ENCODE peak calls at places on chromosomes 1 and 21, in eight cellular contexts. One of them, this sample, is unnamed. For H3K9me3, the result is how much of the 10 kb centered on the place peaks cover.

GRCh38 chr1:171911506-171911905 is 70.2 kb downstream of the DNM3 start:
- DNase-seq in transverse colon: no peak
- DNase-seq in lower lobe of right lung: no peak
- DNase-seq in MM.1S: no peak
- DNase-seq in spleen: no peak
- DNase-seq in OCI-LY7: no peak
- DNase-seq in H9: peak
- DNase-seq in left lung: no peak
- DNase-seq in this sample: no peak

GRCh38 chr1:227934476-227935313 is 13.0 kb downstream of the WNT9A start:
- DNase-seq in transverse colon: no peak
- DNase-seq in lower lobe of right lung: no peak
- DNase-seq in MM.1S: no peak
- DNase-seq in spleen: no peak
- DNase-seq in OCI-LY7: no peak
- DNase-seq in H9: no peak
- DNase-seq in left lung: peak
- DNase-seq in this sample: no peak

GRCh38 chr1:19067187-19067911 is 110.9 kb upstream of the IFFO2 start:
- DNase-seq in transverse colon: peak
- DNase-seq in lower lobe of right lung: no peak
- DNase-seq in MM.1S: no peak
- DNase-seq in spleen: no peak
- DNase-seq in OCI-LY7: no peak
- DNase-seq in H9: peak
- DNase-seq in left lung: no peak
- DNase-seq in this sample: no peak

GRCh38 chr1:10204003-10204642 is 6.2 kb upstream of the KIF1B start:
- DNase-seq in transverse colon: no peak
- DNase-seq in lower lobe of right lung: no peak
- DNase-seq in MM.1S: no peak
- DNase-seq in spleen: no peak
- DNase-seq in OCI-LY7: no peak
- DNase-seq in H9: no peak
- DNase-seq in left lung: no peak
- DNase-seq in this sample: no peak

GRCh38 chr1:155236451-155236850 is 18.8 kb downstream of the ENTREP3 start:
- DNase-seq in transverse colon: no peak
- DNase-seq in lower lobe of right lung: no peak
- DNase-seq in MM.1S: no peak
- DNase-seq in spleen: no peak
- DNase-seq in OCI-LY7: no peak
- DNase-seq in H9: no peak
- DNase-seq in left lung: no peak
- DNase-seq in this sample: no peak

GRCh38 chr21:46295996-46296752 is 10.0 kb downstream of the YBEY start:
- DNase-seq in transverse colon: peak
- DNase-seq in lower lobe of right lung: peak
- DNase-seq in MM.1S: no peak
- DNase-seq in spleen: peak
- DNase-seq in OCI-LY7: peak
- DNase-seq in H9: peak
- DNase-seq in left lung: peak
- DNase-seq in this sample: peak

GRCh38 chr1:235424092-235424491 is 56.9 kb downstream of the TBCE start:
- DNase-seq in transverse colon: no peak
- DNase-seq in lower lobe of right lung: no peak
- DNase-seq in MM.1S: no peak
- DNase-seq in spleen: no peak
- DNase-seq in OCI-LY7: no peak
- DNase-seq in H9: no peak
- DNase-seq in left lung: no peak
- DNase-seq in this sample: no peak

GRCh38 chr21:27423073-27423472 is 456.2 kb upstream of the ADAMTS5 start:
- DNase-seq in transverse colon: peak
- DNase-seq in lower lobe of right lung: no peak
- DNase-seq in MM.1S: no peak
- DNase-seq in spleen: no peak
- DNase-seq in OCI-LY7: no peak
- DNase-seq in H9: no peak
- DNase-seq in left lung: peak
- DNase-seq in this sample: no peak

GRCh38 chr1:172764378-172764777 is 105.5 kb downstream of the FASLG start:
- DNase-seq in transverse colon: no peak
- DNase-seq in lower lobe of right lung: no peak
- DNase-seq in MM.1S: no peak
- DNase-seq in spleen: peak
- DNase-seq in OCI-LY7: peak
- DNase-seq in H9: no peak
- DNase-seq in left lung: no peak
- DNase-seq in this sample: peak

GRCh38 chr1:15949453-15950245 is 26.3 kb downstream of the ZBTB17 start:
- DNase-seq in transverse colon: peak
- DNase-seq in lower lobe of right lung: peak
- DNase-seq in MM.1S: no peak
- DNase-seq in spleen: peak
- DNase-seq in OCI-LY7: peak
- DNase-seq in H9: peak
- DNase-seq in left lung: peak
- DNase-seq in this sample: peak

GRCh38 chr1:204950353-204951001 is 79.8 kb downstream of the NFASC start:
- DNase-seq in transverse colon: no peak
- DNase-seq in lower lobe of right lung: no peak
- DNase-seq in MM.1S: no peak
- DNase-seq in spleen: no peak
- DNase-seq in OCI-LY7: no peak
- DNase-seq in H9: no peak
- DNase-seq in left lung: no peak
- DNase-seq in this sample: no peak

GRCh38 chr1:97350662-97351061 is 570.2 kb downstream of the DPYD start:
- DNase-seq in transverse colon: no peak
- DNase-seq in lower lobe of right lung: no peak
- DNase-seq in MM.1S: no peak
- DNase-seq in spleen: no peak
- DNase-seq in OCI-LY7: no peak
- DNase-seq in H9: no peak
- DNase-seq in left lung: no peak
- DNase-seq in this sample: no peak

GRCh38 chr1:65412984-65413375 is 7.5 kb upstream of the LEPR start:
- DNase-seq in transverse colon: no peak
- DNase-seq in lower lobe of right lung: no peak
- DNase-seq in MM.1S: no peak
- DNase-seq in spleen: no peak
- DNase-seq in OCI-LY7: no peak
- DNase-seq in H9: no peak
- DNase-seq in left lung: no peak
- DNase-seq in this sample: no peak

GRCh38 chr1:166165661-166166399 is 971 bp downstream of the FAM78B start:
- DNase-seq in transverse colon: peak
- DNase-seq in lower lobe of right lung: peak
- DNase-seq in MM.1S: no peak
- DNase-seq in spleen: peak
- DNase-seq in OCI-LY7: no peak
- DNase-seq in H9: peak
- DNase-seq in left lung: no peak
- DNase-seq in this sample: no peak

GRCh38 chr1:183841550-183841949 is 36.6 kb downstream of the RGL1 start:
- DNase-seq in transverse colon: no peak
- DNase-seq in lower lobe of right lung: no peak
- DNase-seq in MM.1S: peak
- DNase-seq in spleen: no peak
- DNase-seq in OCI-LY7: no peak
- DNase-seq in H9: no peak
- DNase-seq in left lung: no peak
- DNase-seq in this sample: no peak

GRCh38 chr1:109977225-109977624 is 7.3 kb upstream of the AHCYL1 start:
- DNase-seq in transverse colon: no peak
- DNase-seq in lower lobe of right lung: no peak
- DNase-seq in MM.1S: no peak
- DNase-seq in spleen: no peak
- DNase-seq in OCI-LY7: no peak
- DNase-seq in H9: no peak
- DNase-seq in left lung: no peak
- DNase-seq in this sample: no peak

GRCh38 chr1:910311-910880 is 13.3 kb upstream of the SAMD11 start:
- DNase-seq in transverse colon: no peak
- DNase-seq in lower lobe of right lung: peak
- DNase-seq in MM.1S: no peak
- DNase-seq in spleen: peak
- DNase-seq in OCI-LY7: no peak
- DNase-seq in H9: no peak
- DNase-seq in left lung: peak
- DNase-seq in this sample: no peak

GRCh38 chr1:83583351-83584014 is 415.4 kb downstream of the TTLL7 start:
- DNase-seq in transverse colon: peak
- DNase-seq in lower lobe of right lung: no peak
- DNase-seq in MM.1S: no peak
- DNase-seq in spleen: no peak
- DNase-seq in OCI-LY7: no peak
- DNase-seq in H9: peak
- DNase-seq in left lung: no peak
- DNase-seq in this sample: peak

GRCh38 chr1:15975805-15976680 is at the start of gene ZBTB17:
- DNase-seq in transverse colon: peak
- DNase-seq in lower lobe of right lung: peak
- DNase-seq in MM.1S: peak
- DNase-seq in spleen: peak
- DNase-seq in OCI-LY7: peak
- DNase-seq in H9: peak
- DNase-seq in left lung: peak
- DNase-seq in this sample: peak

GRCh38 chr1:245458761-245459174 is 304.0 kb downstream of the KIF26B start:
- DNase-seq in transverse colon: no peak
- DNase-seq in lower lobe of right lung: no peak
- DNase-seq in MM.1S: no peak
- DNase-seq in spleen: no peak
- DNase-seq in OCI-LY7: no peak
- DNase-seq in H9: no peak
- DNase-seq in left lung: no peak
- DNase-seq in this sample: no peak

GRCh38 chr1:234214911-234215892 is 158.1 kb upstream of the COA6 start:
- DNase-seq in transverse colon: peak
- DNase-seq in lower lobe of right lung: peak
- DNase-seq in MM.1S: no peak
- DNase-seq in spleen: no peak
- DNase-seq in OCI-LY7: no peak
- DNase-seq in H9: peak
- DNase-seq in left lung: peak
- DNase-seq in this sample: no peak

GRCh38 chr1:58804853-58805252 is 21.0 kb upstream of the JUN start:
- DNase-seq in transverse colon: no peak
- DNase-seq in lower lobe of right lung: no peak
- DNase-seq in MM.1S: peak
- DNase-seq in spleen: no peak
- DNase-seq in OCI-LY7: no peak
- DNase-seq in H9: peak
- DNase-seq in left lung: no peak
- DNase-seq in this sample: no peak
- TF ChIP-seq CTCF in transverse colon: no peak
- TF ChIP-seq CTCF in lower lobe of right lung: no peak
- TF ChIP-seq CTCF in MM.1S: no peak
- TF ChIP-seq CTCF in spleen: no peak
- TF ChIP-seq CTCF in OCI-LY7: no peak
- TF ChIP-seq CTCF in H9: no peak
- TF ChIP-seq CTCF in left lung: no peak
- TF ChIP-seq CTCF in this sample: no peak

DNA sequence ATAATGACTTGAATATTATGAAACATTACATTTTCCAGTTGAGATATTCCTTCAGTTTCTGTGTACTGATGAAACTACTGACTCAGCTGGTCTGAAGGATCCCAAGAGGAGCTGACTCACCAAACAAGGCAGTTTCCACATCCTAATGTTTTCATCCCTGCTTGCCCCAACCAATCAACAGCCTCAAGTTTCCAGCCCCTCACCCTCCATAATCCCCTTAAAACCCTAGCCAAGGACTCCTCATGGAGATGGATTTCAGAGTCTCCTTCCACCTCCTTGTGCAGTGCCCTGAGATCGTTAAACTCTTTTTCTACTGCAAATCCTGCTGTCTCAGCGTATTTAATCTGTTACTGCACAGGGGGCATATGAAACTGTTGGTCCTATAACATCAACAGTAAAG is 83.1 kb upstream of the HAO2 start:
- DNase-seq in transverse colon: no peak
- DNase-seq in lower lobe of right lung: no peak
- DNase-seq in MM.1S: no peak
- DNase-seq in spleen: no peak
- DNase-seq in OCI-LY7: no peak
- DNase-seq in H9: no peak
- DNase-seq in left lung: no peak
- DNase-seq in this sample: no peak
- H3K27ac ChIP-seq in transverse colon: no peak
- H3K27ac ChIP-seq in lower lobe of right lung: no peak
- H3K27ac ChIP-seq in MM.1S: no peak
- H3K27ac ChIP-seq in spleen: no peak
- H3K27ac ChIP-seq in OCI-LY7: no peak
- H3K27ac ChIP-seq in H9: no peak
- H3K27ac ChIP-seq in left lung: no peak
- H3K27ac ChIP-seq in this sample: no peak

GRCh38 chr21:33024278-33025103 is 1.2 kb upstream of the OLIG2 start:
- DNase-seq in transverse colon: no peak
- DNase-seq in lower lobe of right lung: no peak
- DNase-seq in MM.1S: no peak
- DNase-seq in spleen: no peak
- DNase-seq in OCI-LY7: no peak
- DNase-seq in H9: peak
- DNase-seq in left lung: no peak
- DNase-seq in this sample: no peak

GRCh38 chr21:33026299-33026858 is 644 bp downstream of the OLIG2 start:
- DNase-seq in transverse colon: no peak
- DNase-seq in lower lobe of right lung: no peak
- DNase-seq in MM.1S: no peak
- DNase-seq in spleen: no peak
- DNase-seq in OCI-LY7: no peak
- DNase-seq in H9: no peak
- DNase-seq in left lung: no peak
- DNase-seq in this sample: no peak

GRCh38 chr21:33025106-33025470 is 647 bp upstream of the OLIG2 start:
- DNase-seq in transverse colon: no peak
- DNase-seq in lower lobe of right lung: no peak
- DNase-seq in MM.1S: no peak
- DNase-seq in spleen: no peak
- DNase-seq in OCI-LY7: no peak
- DNase-seq in H9: peak
- DNase-seq in left lung: no peak
- DNase-seq in this sample: no peak

GRCh38 chr21:33026878-33027400 is 1.2 kb downstream of the OLIG2 start:
- DNase-seq in transverse colon: no peak
- DNase-seq in lower lobe of right lung: no peak
- DNase-seq in MM.1S: no peak
- DNase-seq in spleen: no peak
- DNase-seq in OCI-LY7: no peak
- DNase-seq in H9: peak
- DNase-seq in left lung: no peak
- DNase-seq in this sample: no peak

GRCh38 chr21:33025471-33026298 is at the start of gene OLIG2:
- DNase-seq in transverse colon: no peak
- DNase-seq in lower lobe of right lung: no peak
- DNase-seq in MM.1S: peak
- DNase-seq in spleen: no peak
- DNase-seq in OCI-LY7: no peak
- DNase-seq in H9: peak
- DNase-seq in left lung: no peak
- DNase-seq in this sample: no peak
- H3K9me3 ChIP-seq in transverse colon: under half
- H3K9me3 ChIP-seq in lower lobe of right lung: under half
- H3K9me3 ChIP-seq in MM.1S: under half
- H3K9me3 ChIP-seq in spleen: under half
- H3K9me3 ChIP-seq in OCI-LY7: under half
- H3K9me3 ChIP-seq in H9: under half
- H3K9me3 ChIP-seq in left lung: under half
- H3K9me3 ChIP-seq in this sample: under half

GRCh38 chr1:107795994-107796393 is 169.0 kb downstream of the VAV3 start:
- DNase-seq in transverse colon: no peak
- DNase-seq in lower lobe of right lung: no peak
- DNase-seq in MM.1S: peak
- DNase-seq in spleen: no peak
- DNase-seq in OCI-LY7: peak
- DNase-seq in H9: no peak
- DNase-seq in left lung: no peak
- DNase-seq in this sample: no peak
- TF ChIP-seq CTCF in transverse colon: no peak
- TF ChIP-seq CTCF in lower lobe of right lung: no peak
- TF ChIP-seq CTCF in MM.1S: no peak
- TF ChIP-seq CTCF in spleen: no peak
- TF ChIP-seq CTCF in OCI-LY7: no peak
- TF ChIP-seq CTCF in H9: no peak
- TF ChIP-seq CTCF in left lung: no peak
- TF ChIP-seq CTCF in this sample: no peak